ENCODE peak calls at places on chromosomes 16 and 17, in seven cellular contexts. L is progenitor cell of endocrine pancreas; O is stimulated activated effector memory CD8-positive, alpha-beta T cell treated with anti-CD3 and anti-CD28 coated beads, Interleukin-12 subunit alpha, Interleukin-12 subunit beta, amount 100 ng/mL, for 72 hours; H is BE2C; E is small intestine; W is HFFc6; C is stimulated activated CD8-positive, alpha-beta memory T cell treated with anti-CD3 and anti-CD28 coated beads, Interleukin-12 subunit alpha, Interleukin-12 subunit beta, amount 100 ng/mL, for 4 hours. Z is an unnamed sample.

GRCh38 chr16:50428116-50428515 is 59.3 kb upstream of the BRD7 start:
- DNase-seq in E (no peak), O (no peak), H (no peak), C (no peak), L (no peak), W (no peak), Z (no peak)

GRCh38 chr16:77540656-77541055 is 105.8 kb upstream of the ADAMTS18 start:
- DNase-seq in W (no peak), C (no peak), O (no peak), L (no peak), H (no peak), E (no peak), Z (no peak)

GRCh38 chr17:27390540-27390939 is 65.7 kb upstream of the KSR1 start:
- DNase-seq in O (no peak), E (no peak), C (no peak), L (no peak), H (no peak), W (no peak), Z (no peak)

GRCh38 chr17:8753976-8754440 is 4.3 kb downstream of the SPDYE4 start:
- DNase-seq in O (no peak), H (no peak), W (peak), E (peak), C (no peak), L (no peak), Z (no peak)

GRCh38 chr17:80187493-80187892 is 17.7 kb downstream of the CARD14 start:
- DNase-seq in C (no peak), H (no peak), L (no peak), E (peak), W (no peak), O (no peak), Z (no peak)

GRCh38 chr17:43530303-43531081 is 15.6 kb downstream of the ETV4 start:
- DNase-seq in C (no peak), W (peak), L (peak), E (no peak), H (peak), O (no peak), Z (no peak)

GRCh38 chr16:81469710-81470481 is 25.3 kb downstream of the CMIP start:
- DNase-seq in E (peak), W (no peak), H (no peak), L (no peak), C (no peak), O (no peak), Z (no peak)

GRCh38 chr17:78359216-78359935 is 501 bp downstream of the SOCS3 start:
- DNase-seq in L (peak), H (peak), C (no peak), O (no peak), W (no peak), E (no peak), Z (no peak)

GRCh38 chr17:43405861-43406260 is 7.1 kb downstream of the ARL4D start:
- DNase-seq in C (no peak), E (no peak), H (no peak), W (no peak), L (no peak), O (no peak), Z (no peak)

GRCh38 chr17:50626037-50626574 is 8.6 kb upstream of the ABCC3 start:
- DNase-seq in L (peak), E (peak), C (peak), H (peak), W (peak), O (peak), Z (peak)

GRCh38 chr16:21598676-21599157 is 660 bp upstream of the METTL9 start:
- DNase-seq in O (peak), W (no peak), E (peak), L (no peak), H (no peak), C (no peak), Z (no peak)

GRCh38 chr16:66250686-66251405 is 115.6 kb upstream of the CDH5 start:
- DNase-seq in O (no peak), C (no peak), E (no peak), H (no peak), W (peak), L (no peak), Z (no peak)

Z was measured in RCC 7860.